ENCODE peak calls at places on chromosome 16, in seven cellular contexts. B is activated T-cell treated with anti-CD3 and anti-CD28 coated beads for 1 hour; H is stimulated activated CD8-positive, alpha-beta memory T cell treated with anti-CD3 and anti-CD28 coated beads, Interleukin-4, amount 100 ng/mL, for 48 hours; P is CD8-positive, alpha-beta memory T cell; V is islet precursor cell; X is activated gamma-delta T cell treated with anti-CD3 and anti-CD28 coated beads, Interleukin-2, amount 50 U/mL, for 16 hours; F is HEK293T. A is an unnamed sample.

GRCh38 chr16:87829123-87829980 is 40.0 kb downstream of the SLC7A5 start:
- DNase-seq in B (no peak), H (peak), P (no peak), V (no peak), X (no peak), F (no peak), A (no peak)

GRCh38 chr16:66441586-66442375 is 14.7 kb downstream of the BEAN1 start:
- DNase-seq in B (no peak), H (no peak), P (no peak), V (peak), X (no peak), F (no peak), A (no peak)

GRCh38 chr16:88737298-88738166 is 31.2 kb downstream of the CTU2 start:
- DNase-seq in B (peak), H (peak), P (peak), V (peak), X (peak), F (peak), A (peak)

GRCh38 chr16:22300427-22301071 is 3.3 kb downstream of the POLR3E start:
- DNase-seq in B (no peak), H (peak), P (no peak), V (peak), X (no peak), F (peak), A (peak)

GRCh38 chr16:74226361-74226979 is 70.1 kb upstream of the PSMD7 start:
- DNase-seq in B (no peak), H (no peak), P (no peak), V (peak), X (no peak), F (peak), A (peak)

GRCh38 chr16:89471225-89471624 is 19.1 kb downstream of the ANKRD11 start:
- DNase-seq in B (no peak), H (no peak), P (no peak), V (peak), X (no peak), F (no peak), A (no peak)

GRCh38 chr16:31404353-31405064 is 11.4 kb downstream of the ITGAD start:
- DNase-seq in B (no peak), H (no peak), P (no peak), V (no peak), X (no peak), F (peak), A (peak)

GRCh38 chr16:30535106-30535776 is 583 bp upstream of the ZNF747 start:
- DNase-seq in B (no peak), H (no peak), P (peak), V (no peak), X (no peak), F (no peak), A (no peak)

GRCh38 chr16:69942099-69942491 is 9.0 kb upstream of the CLEC18A start:
- DNase-seq in B (no peak), H (no peak), P (no peak), V (no peak), X (no peak), F (no peak), A (no peak)

GRCh38 chr16:7452090-7452489 is 119.4 kb downstream of the RBFOX1 start:
- DNase-seq in B (no peak), H (no peak), P (no peak), V (no peak), X (no peak), F (no peak), A (no peak)

GRCh38 chr16:66984902-66985311 is 3.5 kb upstream of the CES4A start:
- DNase-seq in B (no peak), H (peak), P (no peak), V (no peak), X (no peak), F (no peak), A (no peak)

GRCh38 chr16:89144681-89145080 is 26.9 kb upstream of the CDH15 start:
- DNase-seq in B (no peak), H (no peak), P (no peak), V (no peak), X (no peak), F (no peak), A (no peak)